ENCODE peak calls at places on chromosomes 2 and 18, in seven cellular contexts. Q is anterior cingulate cortex, B is NAMALWA, R is H54, M is cardiac muscle cell, L is bronchial epithelial cell, K is NCI-H1417 treated with DMSO at 0.1 percent for 48 hours. F is an unnamed sample.

GRCh38 chr2:86790828-86791561 is at the start of gene CD8A:
- DNase-seq in Q (no peak), B (no peak), R (no peak), M (no peak), L (peak), K (no peak), F (no peak)

GRCh38 chr2:171056307-171056706 is 104.4 kb downstream of the TLK1 start:
- DNase-seq in Q (no peak), B (no peak), R (no peak), M (no peak), L (no peak), K (no peak), F (no peak)

GRCh38 chr2:99337931-99338580 is 867 bp downstream of the EIF5B start:
- DNase-seq in Q (no peak), B (peak), R (no peak), M (peak), L (peak), K (no peak), F (peak)

GRCh38 chr18:46097378-46097852 is 681 bp downstream of the ATP5F1A start:
- DNase-seq in Q (no peak), B (peak), R (no peak), M (peak), L (no peak), K (no peak), F (peak)

GRCh38 chr2:515728-516127 is 161.5 kb downstream of the TMEM18 start:
- DNase-seq in Q (no peak), B (no peak), R (no peak), M (no peak), L (no peak), K (no peak), F (no peak)

GRCh38 chr18:48833701-48834394 is 116.9 kb downstream of the SMAD7 start:
- DNase-seq in Q (no peak), B (peak), R (no peak), M (no peak), L (no peak), K (no peak), F (peak)

GRCh38 chr18:46261799-46262198 is 157.6 kb downstream of the HAUS1 start:
- DNase-seq in Q (no peak), B (no peak), R (no peak), M (no peak), L (peak), K (no peak), F (no peak)

GRCh38 chr2:156157670-156158069 is 174.9 kb downstream of the NR4A2 start:
- DNase-seq in Q (no peak), B (no peak), R (no peak), M (peak), L (no peak), K (no peak), F (no peak)

GRCh38 chr2:65565681-65566080 is 133.3 kb upstream of the SPRED2 start:
- DNase-seq in Q (no peak), B (no peak), R (no peak), M (no peak), L (no peak), K (no peak), F (no peak)

GRCh38 chr2:25294573-25295462 is 46.9 kb downstream of the DNMT3A start:
- DNase-seq in Q (peak), B (peak), R (peak), M (peak), L (peak), K (no peak), F (peak)

GRCh38 chr2:177429688-177430325 is 37.2 kb downstream of the AGPS start:
- DNase-seq in Q (no peak), B (no peak), R (peak), M (no peak), L (peak), K (no peak), F (no peak)

GRCh38 chr2:157190151-157190550 is 67.4 kb upstream of the GALNT5 start:
- DNase-seq in Q (no peak), B (no peak), R (peak), M (no peak), L (no peak), K (no peak), F (no peak)

GRCh38 chr2:224927671-224928173 is 114.5 kb downstream of the DOCK10 start:
- DNase-seq in Q (no peak), B (no peak), R (no peak), M (no peak), L (peak), K (no peak), F (no peak)

GRCh38 chr2:38178556-38179419 is 102.8 kb upstream of the CYP1B1 start:
- DNase-seq in Q (no peak), B (no peak), R (peak), M (no peak), L (no peak), K (no peak), F (no peak)

GRCh38 chr2:45494275-45494977 is 116.6 kb downstream of the SRBD1 start:
- DNase-seq in Q (no peak), B (peak), R (peak), M (peak), L (peak), K (peak), F (peak)

GRCh38 chr2:45134014-45134413 is 124.8 kb upstream of the SIX2 start:
- DNase-seq in Q (no peak), B (peak), R (no peak), M (no peak), L (no peak), K (no peak), F (peak)

GRCh38 chr2:158154596-158154995 is 52.9 kb downstream of the UPP2 start:
- DNase-seq in Q (no peak), B (no peak), R (no peak), M (no peak), L (peak), K (no peak), F (no peak)

GRCh38 chr2:70475266-70475665 is 78.4 kb downstream of the TGFA start:
- DNase-seq in Q (no peak), B (no peak), R (no peak), M (no peak), L (no peak), K (no peak), F (peak)

GRCh38 chr2:131682122-131682944 is 154.6 kb downstream of the CCDC74A start:
- DNase-seq in Q (peak), B (peak), R (peak), M (peak), L (peak), K (peak), F (peak)

GRCh38 chr18:48263913-48264506 is 145.2 kb downstream of the ZBTB7C start:
- DNase-seq in Q (no peak), B (no peak), R (peak), M (no peak), L (peak), K (no peak), F (no peak)

GRCh38 chr2:217160103-217160502 is 300.2 kb upstream of the TNP1 start:
- DNase-seq in Q (no peak), B (no peak), R (no peak), M (no peak), L (peak), K (no peak), F (no peak)

F was measured in OCI-LY7.